ENCODE peak calls at places on chromosomes 6 and 20, in six cellular contexts. V is astrocyte of the cerebellum; T is activated CD8-positive, alpha-beta T cell treated with anti-CD3 and anti-CD28 coated beads, Interleukin-2, amount 10 ng/mL, durations not matched to agents 7 days and 5 days; W is Karpas-422; A is HTR-8/SVneo; E is fibroblast of mammary gland. O is an unnamed sample.

GRCh38 chr6:82298012-82298411 is 50.5 kb upstream of the IBTK start:
- DNase-seq in W (no peak), E (peak), V (no peak), A (peak), T (no peak), O (no peak)

GRCh38 chr6:108904731-108905130 is 56.5 kb downstream of the ARMC2 start:
- DNase-seq in T (peak), W (no peak), E (no peak), V (no peak), A (no peak), O (no peak)

GRCh38 chr6:53615633-53616449 is 49.7 kb downstream of the KLHL31 start:
- DNase-seq in T (no peak), W (no peak), V (peak), E (peak), A (peak), O (no peak)

GRCh38 chr6:4775591-4776492 is at the start of gene CDYL:
- DNase-seq in T (peak), V (peak), E (peak), A (peak), W (peak), O (peak)

GRCh38 chr6:160027931-160028330 is 59.0 kb downstream of the IGF2R start:
- DNase-seq in E (no peak), V (no peak), A (no peak), T (no peak), W (no peak), O (no peak)

GRCh38 chr6:44925100-44925739 is 402.9 kb upstream of the RUNX2 start:
- DNase-seq in W (no peak), V (no peak), E (peak), A (no peak), T (peak), O (no peak)

GRCh38 chr6:157304840-157305675 is 18.3 kb downstream of the TMEM242 start:
- DNase-seq in W (no peak), E (no peak), T (no peak), A (no peak), V (no peak), O (no peak)

GRCh38 chr6:146408583-146408982 is 135.1 kb upstream of the RAB32 start:
- DNase-seq in A (no peak), T (no peak), E (no peak), W (no peak), V (no peak), O (no peak)

GRCh38 chr6:149428606-149429005 is 28.5 kb downstream of the SUMO4 start:
- DNase-seq in W (no peak), A (no peak), V (no peak), E (no peak), T (no peak), O (no peak)

GRCh38 chr6:41325446-41326066 is 9.9 kb upstream of the NCR2 start:
- DNase-seq in E (no peak), A (no peak), V (no peak), W (no peak), T (no peak), O (no peak)

GRCh38 chr6:11525468-11526155 is 11.9 kb upstream of the TMEM170B start:
- DNase-seq in T (no peak), W (no peak), E (peak), A (no peak), V (no peak), O (peak)

GRCh38 chr6:144647406-144647964 is 362.4 kb downstream of the UTRN start:
- DNase-seq in W (no peak), T (no peak), A (no peak), V (no peak), E (no peak), O (no peak)

GRCh38 chr6:158938811-158939254 is 61.2 kb downstream of the RSPH3 start:
- DNase-seq in T (peak), W (peak), E (peak), A (no peak), V (no peak), O (no peak)

GRCh38 chr6:136411028-136411329 is 121.3 kb upstream of the BCLAF1 start:
- DNase-seq in A (no peak), E (no peak), T (no peak), V (no peak), W (no peak), O (no peak)

GRCh38 chr6:81093046-81093445 is 659.4 kb downstream of the TENT5A start:
- DNase-seq in T (no peak), W (no peak), E (no peak), A (no peak), V (no peak), O (no peak)

GRCh38 chr6:52946301-52946700 is 36.8 kb upstream of the GSTA3 start:
- DNase-seq in W (no peak), T (no peak), E (no peak), A (no peak), V (no peak), O (no peak)

GRCh38 chr6:24520929-24521546 is 26.3 kb downstream of the ALDH5A1 start:
- DNase-seq in V (no peak), W (peak), E (peak), T (peak), A (peak), O (no peak)

GRCh38 chr20:5886788-5887187 is 63.5 kb downstream of the TRMT6 start:
- DNase-seq in V (no peak), W (no peak), E (no peak), T (no peak), A (no peak), O (no peak)

GRCh38 chr20:45098096-45098773 is 2.7 kb downstream of the KCNS1 start:
- DNase-seq in V (no peak), E (peak), T (no peak), W (no peak), A (no peak), O (no peak)

GRCh38 chr6:72321741-72322140 is 300.1 kb upstream of the KCNQ5 start:
- DNase-seq in W (no peak), V (no peak), E (peak), T (no peak), A (no peak), O (no peak)

GRCh38 chr20:59299961-59300340 is 460 bp upstream of the EDN3 start:
- DNase-seq in A (no peak), T (no peak), W (no peak), E (no peak), V (no peak), O (no peak)

GRCh38 chr6:150145830-150146229 is 3.0 kb downstream of the PPP1R14C start:
- DNase-seq in A (no peak), T (no peak), E (no peak), W (no peak), V (no peak), O (no peak)

GRCh38 chr6:36610041-36610440 is 15.9 kb downstream of the SRSF3 start:
- DNase-seq in W (no peak), V (no peak), T (no peak), E (no peak), A (no peak), O (no peak)

GRCh38 chr6:29558439-29559079 is 973 bp downstream of the UBD start:
- DNase-seq in V (no peak), E (no peak), A (no peak), W (no peak), T (no peak), O (no peak)

GRCh38 chr6:16392010-16392409 is 153.6 kb downstream of the GMPR start:
- DNase-seq in V (no peak), E (no peak), A (no peak), W (no peak), T (no peak), O (no peak)

GRCh38 chr6:36963451-36964290 is 9.1 kb downstream of the PI16 start:
- DNase-seq in V (no peak), A (no peak), T (peak), E (no peak), W (peak), O (no peak)

GRCh38 chr6:3294921-3295871 is 36.4 kb downstream of the PSMG4 start:
- DNase-seq in V (no peak), W (no peak), E (no peak), T (no peak), A (no peak), O (no peak)

GRCh38 chr20:4111440-4112411 is 96.4 kb upstream of the RNF24 start:
- DNase-seq in E (no peak), T (no peak), W (no peak), A (no peak), V (no peak), O (no peak)

GRCh38 chr6:13553646-13554045 is 20.8 kb upstream of the SIRT5 start:
- DNase-seq in A (no peak), E (no peak), V (no peak), T (no peak), W (no peak), O (no peak)

GRCh38 chr6:139172151-139172550 is 37.3 kb downstream of the HECA start:
- DNase-seq in T (no peak), A (no peak), W (no peak), E (no peak), V (no peak), O (no peak)

GRCh38 chr20:820328-820953 is 13.1 kb upstream of the FAM110A start:
- DNase-seq in T (no peak), V (no peak), W (no peak), A (no peak), E (no peak), O (no peak)

GRCh38 chr20:49479785-49480184 is 2.7 kb downstream of the KCNB1 start:
- DNase-seq in A (no peak), V (no peak), T (no peak), E (no peak), W (no peak), O (no peak)

GRCh38 chr6:149983145-149983544 is 19.4 kb downstream of the ULBP1 start:
- DNase-seq in A (no peak), W (no peak), E (no peak), V (no peak), T (no peak), O (no peak)

GRCh38 chr6:116010400-116011095 is 50.1 kb downstream of the FRK start:
- DNase-seq in A (peak), E (peak), T (peak), W (peak), V (peak), O (peak)

GRCh38 chr6:167146173-167146572 is 11.6 kb downstream of the GPR31 start:
- DNase-seq in V (no peak), T (no peak), W (no peak), A (no peak), E (no peak), O (no peak)